ENCODE peak calls at places on chromosome 18, in nine cellular contexts. O, V, S, I, K, B, C, P and Y are unnamed samples.

GRCh38 chr18:23862071-23862470 is 152.5 kb upstream of the TTC39C start:
- DNase-seq in O (no peak), V (no peak), S (no peak), I (no peak), K (no peak), B (peak), C (no peak), P (no peak), Y (no peak)

GRCh38 chr18:28171837-28172236 is 5.1 kb downstream of the CDH2 start:
- DNase-seq in O (no peak), V (no peak), S (no peak), I (no peak), K (no peak), B (no peak), C (no peak), P (no peak), Y (no peak)

GRCh38 chr18:78924301-78925192 is 55.1 kb upstream of the SALL3 start:
- DNase-seq in O (no peak), V (no peak), S (no peak), I (no peak), K (no peak), B (no peak), C (no peak), P (no peak), Y (no peak)

GRCh38 chr18:36839835-36840234 is 10.9 kb downstream of the KIAA1328 start:
- DNase-seq in O (no peak), V (no peak), S (no peak), I (no peak), K (no peak), B (no peak), C (no peak), P (no peak), Y (no peak)

GRCh38 chr18:21742323-21742687 is 1.7 kb downstream of the MIB1 start:
- DNase-seq in O (no peak), V (no peak), S (no peak), I (no peak), K (no peak), B (no peak), C (no peak), P (no peak), Y (no peak)

GRCh38 chr18:79698668-79699335 is 19.2 kb downstream of the CTDP1 start:
- DNase-seq in O (no peak), V (no peak), S (no peak), I (no peak), K (no peak), B (no peak), C (no peak), P (no peak), Y (no peak)

GRCh38 chr18:62505669-62506494 is 16.9 kb upstream of the ZCCHC2 start:
- DNase-seq in O (no peak), V (no peak), S (no peak), I (no peak), K (no peak), B (no peak), C (no peak), P (no peak), Y (peak)

GRCh38 chr18:48949051-48949605 is 1.6 kb downstream of the SMAD7 start:
- DNase-seq in O (no peak), V (peak), S (no peak), I (no peak), K (peak), B (no peak), C (no peak), P (no peak), Y (peak)

GRCh38 chr18:78430171-78430857 is 549.3 kb upstream of the SALL3 start:
- DNase-seq in O (no peak), V (no peak), S (peak), I (no peak), K (no peak), B (no peak), C (no peak), P (peak), Y (no peak)

GRCh38 chr18:13191779-13192178 is 26.8 kb upstream of the LDLRAD4 start:
- DNase-seq in O (no peak), V (no peak), S (no peak), I (peak), K (no peak), B (peak), C (no peak), P (no peak), Y (no peak)

GRCh38 chr18:4510709-4511108 is 55.6 kb upstream of the DLGAP1 start:
- DNase-seq in O (no peak), V (no peak), S (no peak), I (peak), K (no peak), B (no peak), C (no peak), P (no peak), Y (no peak)

GRCh38 chr18:3885209-3885792 is 435.3 kb downstream of the TGIF1 start:
- DNase-seq in O (no peak), V (peak), S (no peak), I (peak), K (no peak), B (no peak), C (no peak), P (no peak), Y (no peak)

GRCh38 chr18:8257851-8258434 is 351.3 kb upstream of the RAB12 start:
- DNase-seq in O (no peak), V (no peak), S (no peak), I (no peak), K (no peak), B (no peak), C (no peak), P (no peak), Y (no peak)

GRCh38 chr18:3794537-3795348 is 344.8 kb downstream of the TGIF1 start:
- DNase-seq in O (no peak), V (no peak), S (no peak), I (no peak), K (no peak), B (no peak), C (no peak), P (no peak), Y (peak)

GRCh38 chr18:63025251-63025710 is 294.3 kb downstream of the BCL2 start:
- DNase-seq in O (no peak), V (peak), S (peak), I (no peak), K (peak), B (no peak), C (no peak), P (peak), Y (peak)

GRCh38 chr18:67358947-67359346 is 157.6 kb downstream of the DSEL start:
- DNase-seq in O (no peak), V (no peak), S (no peak), I (no peak), K (no peak), B (no peak), C (no peak), P (no peak), Y (no peak)

GRCh38 chr18:56307354-56307753 is 331.0 kb downstream of the TXNL1 start:
- DNase-seq in O (no peak), V (no peak), S (no peak), I (no peak), K (no peak), B (no peak), C (no peak), P (no peak), Y (no peak)